ENCODE peak calls at places on chromosomes 1 and 21, in seven cellular contexts. H, G, A, M, B, O and U are unnamed samples.

GRCh38 chr1:202274611-202275010 is 67.1 kb downstream of the UBE2T start:
- DNase-seq in O (no peak), H (peak; percentile 21), A (peak; percentile 50), G (peak; percentile 48), M (peak; percentile 77), B (no peak), U (no peak)

GRCh38 chr1:214296860-214297699 is 16.1 kb downstream of the SMYD2 start:
- DNase-seq in O (no peak), G (peak; percentile 30), B (no peak), H (no peak), M (no peak), A (no peak), U (no peak)

GRCh38 chr1:5947978-5948680 is 44.1 kb downstream of the NPHP4 start:
- DNase-seq in M (peak; percentile 67), B (no peak), H (no peak), A (no peak), O (no peak), G (no peak), U (no peak)

GRCh38 chr1:109791495-109792040 is 27.8 kb upstream of the EPS8L3 start:
- DNase-seq in M (peak; percentile 84), O (no peak), G (no peak), B (peak; percentile 63), A (no peak), H (no peak), U (peak; percentile 17)

GRCh38 chr1:230356190-230356589 is 69.9 kb downstream of the PGBD5 start:
- DNase-seq in O (no peak), H (no peak), M (no peak), B (no peak), G (no peak), A (no peak), U (no peak)

GRCh38 chr1:108016451-108016920 is 51.5 kb upstream of the VAV3 start:
- DNase-seq in O (no peak), A (no peak), M (no peak), H (no peak), B (no peak), G (peak; percentile 13), U (no peak)

GRCh38 chr1:84192681-84193080 is 48.6 kb downstream of the PRKACB start:
- DNase-seq in M (no peak), B (no peak), G (no peak), H (no peak), A (no peak), O (no peak), U (no peak)

GRCh38 chr1:237677979-237678378 is 212.7 kb downstream of the ZP4 start:
- DNase-seq in A (no peak), B (no peak), M (no peak), H (no peak), G (no peak), O (no peak), U (no peak)

GRCh38 chr1:238672262-238672661 is 714.1 kb upstream of the CHRM3 start:
- DNase-seq in G (no peak), O (no peak), H (no peak), B (no peak), M (no peak), A (no peak), U (no peak)

GRCh38 chr1:213327318-213327667 is 276.3 kb downstream of the RPS6KC1 start:
- DNase-seq in G (peak; percentile 7), B (no peak), H (peak; percentile 24), O (no peak), M (peak; percentile 88), A (no peak), U (peak; percentile 30)

GRCh38 chr1:14413809-14414208 is 184.7 kb upstream of the KAZN start:
- DNase-seq in B (no peak), A (no peak), G (no peak), O (no peak), H (no peak), M (peak; percentile 53), U (no peak)

GRCh38 chr21:41228006-41228370 is 60.0 kb downstream of the BACE2 start:
- DNase-seq in G (no peak), M (no peak), A (no peak), O (no peak), B (no peak), H (no peak), U (no peak)

GRCh38 chr1:215022723-215023122 is 59.8 kb upstream of the KCNK2 start:
- DNase-seq in H (no peak), G (no peak), M (no peak), B (no peak), A (no peak), O (no peak), U (no peak)

GRCh38 chr1:172338295-172338735 is 82.2 kb upstream of the C1orf105 start:
- DNase-seq in A (no peak), H (no peak), G (no peak), M (no peak), O (no peak), B (no peak), U (no peak)

GRCh38 chr21:36846624-36847023 is 119.8 kb downstream of the HLCS start:
- DNase-seq in G (no peak), H (no peak), A (no peak), O (no peak), B (no peak), M (no peak), U (no peak)

GRCh38 chr1:93616221-93616995 is 65.2 kb downstream of the BCAR3 start:
- DNase-seq in A (peak; percentile 46), G (no peak), M (no peak), O (no peak), H (no peak), B (peak; percentile 57), U (no peak)

GRCh38 chr21:45981641-45982255 is at the start of gene COL6A1:
- DNase-seq in G (peak; percentile 40), M (peak; percentile 93), B (peak; percentile 91), O (no peak), H (peak; percentile 72), A (no peak), U (peak; percentile 80)

GRCh38 chr1:113861641-113862040 is 9.9 kb downstream of the PTPN22 start:
- DNase-seq in B (no peak), O (no peak), H (no peak), A (no peak), G (no peak), M (no peak), U (no peak)

GRCh38 chr21:29318354-29318753 is 19.6 kb downstream of the BACH1 start:
- DNase-seq in M (no peak), H (peak; percentile 72), B (no peak), A (no peak), O (no peak), G (no peak), U (no peak)

DNA sequence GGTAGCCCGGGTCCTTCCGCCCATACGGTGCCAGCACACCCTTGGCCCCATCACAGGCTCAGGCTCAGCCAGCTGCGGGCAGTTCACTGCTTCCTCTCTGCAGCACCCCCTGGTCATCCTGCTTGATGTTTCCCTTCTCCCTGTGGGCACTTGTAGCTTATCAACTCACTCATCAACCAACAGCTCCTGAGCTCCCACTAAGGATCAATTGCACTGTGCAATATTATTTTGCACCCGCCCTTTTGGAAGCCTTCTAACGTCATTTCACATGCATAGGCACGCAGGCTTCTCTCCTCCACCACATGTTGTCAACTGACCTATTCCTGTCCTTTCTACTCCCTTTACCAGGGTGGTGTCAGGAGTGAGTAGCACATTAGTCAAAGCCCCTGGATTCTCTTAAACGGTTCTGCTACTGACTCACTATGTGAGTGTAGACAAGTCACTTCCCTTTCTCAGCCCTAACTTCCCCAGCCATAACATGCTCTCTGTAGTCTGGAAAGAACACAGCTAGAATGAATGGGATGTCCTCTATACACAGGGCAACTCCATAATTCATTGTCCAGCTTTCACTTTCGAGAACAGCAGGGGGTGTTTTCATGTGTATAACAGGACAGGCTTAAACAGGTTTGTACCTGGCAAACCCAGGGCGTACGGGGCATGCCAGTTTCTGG is 47.1 kb upstream of the IRF2BP2 start:
- DNase-seq in A (peak; percentile 85), B (no peak), G (peak; percentile 92), M (peak; percentile 85), H (peak; percentile 56), O (no peak), U (no peak)
- TF ChIP-seq POLR2A in A (no peak), B (no peak), G (no peak), M (no peak), H (no peak), O (no peak), U (no peak)

DNA sequence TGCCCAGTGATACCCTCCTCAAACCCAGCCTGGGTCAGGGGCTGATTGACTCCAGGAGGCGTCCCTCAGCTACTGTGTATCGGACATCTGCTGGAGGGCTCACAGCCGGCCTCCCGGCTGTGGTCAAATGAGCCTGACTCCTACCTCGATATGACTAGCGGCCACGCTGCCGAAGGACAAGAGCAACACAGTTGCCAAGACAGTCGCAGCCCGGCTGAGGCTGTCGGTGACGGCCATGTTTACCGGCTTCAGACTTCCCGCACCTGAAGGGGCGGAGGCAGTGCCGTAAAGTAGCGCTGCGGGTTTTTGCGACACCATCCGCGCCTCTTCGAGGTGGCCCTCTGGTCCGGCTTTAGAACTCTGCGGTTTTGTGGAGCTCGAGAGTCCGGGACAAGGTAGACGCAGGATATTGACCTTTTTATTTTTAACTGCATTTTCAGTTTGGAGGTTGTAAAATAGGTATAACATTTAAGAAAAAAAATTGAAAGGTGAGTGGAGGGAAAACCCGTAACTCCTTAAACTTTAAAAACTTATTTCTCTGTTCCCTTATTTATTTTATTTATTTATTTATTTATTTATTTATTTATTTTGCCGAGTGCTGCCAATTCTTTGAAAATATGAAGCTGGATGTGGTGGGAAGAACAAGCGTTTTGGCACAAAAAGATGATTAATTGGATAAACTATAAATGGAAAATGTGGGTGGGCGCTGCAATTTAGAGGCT is at the start of gene PIGK:
- DNase-seq in A (peak; percentile 40), B (peak; percentile 91), O (peak; percentile 73), G (peak; percentile 92), H (peak; percentile 94), M (peak; percentile 96), U (peak; percentile 80)
- TF ChIP-seq POLR2A in A (peak; percentile 60), B (no peak), O (no peak), G (peak; percentile 46), H (peak; percentile 80), M (no peak), U (no peak)

DNA sequence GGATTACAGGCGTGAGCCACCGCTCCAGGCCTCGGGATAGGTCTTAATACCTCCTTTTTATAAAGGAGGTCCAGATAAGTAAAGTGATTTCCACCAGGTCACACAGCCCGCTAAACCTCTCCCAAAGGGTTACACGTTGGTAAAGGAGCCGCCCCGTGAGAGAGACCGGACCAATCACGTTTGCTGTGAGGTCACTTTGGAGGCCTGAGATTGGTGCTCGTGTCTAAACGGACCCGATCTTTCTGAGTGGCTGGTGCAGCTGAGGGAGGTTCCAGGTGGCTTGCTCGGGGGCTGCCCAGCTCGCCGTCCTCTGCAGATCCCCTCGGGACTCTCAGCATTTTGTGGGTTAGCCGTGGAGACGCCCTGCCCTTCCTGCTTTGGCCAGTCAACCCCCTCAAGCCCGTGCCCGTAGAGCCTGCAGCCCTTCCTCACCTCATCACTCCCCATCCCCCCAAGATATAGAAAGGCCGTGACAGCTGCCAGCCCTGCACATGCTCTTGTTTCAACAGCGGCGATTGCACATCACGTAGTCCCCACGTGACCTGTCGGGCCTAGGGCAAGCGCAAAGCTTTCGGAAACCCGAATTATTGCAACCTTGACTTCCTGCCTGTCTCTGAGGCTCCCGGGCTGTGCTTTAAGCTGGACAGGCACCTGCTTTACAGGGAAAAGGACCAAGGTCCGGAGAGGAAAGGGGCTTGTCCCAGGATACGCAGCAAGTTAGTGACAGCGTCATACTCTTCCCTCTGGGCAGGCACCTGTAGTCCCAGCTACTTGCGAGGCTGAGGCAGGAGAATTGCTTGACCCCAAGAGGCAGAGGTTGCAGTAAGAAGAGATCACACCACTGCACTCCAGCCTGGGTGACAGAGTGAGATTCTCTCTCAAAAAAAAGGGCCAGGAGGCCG is 5.0 kb upstream of the COA7 start:
- DNase-seq in M (peak; percentile 98), A (peak; percentile 81), G (peak; percentile 89), B (peak; percentile 97), O (peak; percentile 93), H (peak; percentile 94), U (peak; percentile 91)
- TF ChIP-seq POLR2A in M (no peak), A (peak; percentile 7), G (peak; percentile 54), B (peak; percentile 11), O (peak; percentile 84), H (peak; percentile 75), U (peak; percentile 27)

GRCh38 chr1:228081578-228082259 is 789 bp upstream of the ARF1 start:
- DNase-seq in O (no peak), G (no peak), B (no peak), H (peak; percentile 33), M (no peak), A (no peak), U (no peak)
- TF ChIP-seq POLR2A in O (no peak), G (no peak), B (no peak), H (no peak), M (no peak), A (no peak), U (no peak)